ENCODE peak calls at places on chromosomes 6 and 20, in six cellular contexts. One of them, this sample, is unnamed.

GRCh38 chr6:35064508-35065440 is 76.4 kb downstream of the TCP11 start:
- DNase-seq in iris pigment epithelial cell: no peak
- DNase-seq in GM03348: no peak
- DNase-seq in activated CD8-positive, alpha-beta T cell treated with anti-CD3 and anti-CD28 coated beads for 36 hours: no peak
- DNase-seq in central memory CD4-positive, alpha-beta T cell: no peak
- DNase-seq in endothelial cell: no peak
- DNase-seq in this sample: no peak

GRCh38 chr6:138537090-138537489 is 37.8 kb upstream of the NHSL1 start:
- DNase-seq in iris pigment epithelial cell: peak
- DNase-seq in GM03348: peak
- DNase-seq in activated CD8-positive, alpha-beta T cell treated with anti-CD3 and anti-CD28 coated beads for 36 hours: no peak
- DNase-seq in central memory CD4-positive, alpha-beta T cell: no peak
- DNase-seq in endothelial cell: no peak
- DNase-seq in this sample: no peak

GRCh38 chr6:11419763-11420453 is 117.6 kb upstream of the TMEM170B start:
- DNase-seq in iris pigment epithelial cell: no peak
- DNase-seq in GM03348: no peak
- DNase-seq in activated CD8-positive, alpha-beta T cell treated with anti-CD3 and anti-CD28 coated beads for 36 hours: no peak
- DNase-seq in central memory CD4-positive, alpha-beta T cell: no peak
- DNase-seq in endothelial cell: no peak
- DNase-seq in this sample: no peak

GRCh38 chr6:73382462-73383113 is 12.0 kb upstream of the DDX43 start:
- DNase-seq in iris pigment epithelial cell: peak
- DNase-seq in GM03348: no peak
- DNase-seq in activated CD8-positive, alpha-beta T cell treated with anti-CD3 and anti-CD28 coated beads for 36 hours: no peak
- DNase-seq in central memory CD4-positive, alpha-beta T cell: no peak
- DNase-seq in endothelial cell: no peak
- DNase-seq in this sample: no peak

GRCh38 chr20:42678895-42679294 is 510.8 kb downstream of the PTPRT start:
- DNase-seq in iris pigment epithelial cell: no peak
- DNase-seq in GM03348: no peak
- DNase-seq in activated CD8-positive, alpha-beta T cell treated with anti-CD3 and anti-CD28 coated beads for 36 hours: no peak
- DNase-seq in central memory CD4-positive, alpha-beta T cell: no peak
- DNase-seq in endothelial cell: no peak
- DNase-seq in this sample: peak

GRCh38 chr6:99613705-99614429 is 7.2 kb downstream of the PRDM13 start:
- DNase-seq in iris pigment epithelial cell: no peak
- DNase-seq in GM03348: no peak
- DNase-seq in activated CD8-positive, alpha-beta T cell treated with anti-CD3 and anti-CD28 coated beads for 36 hours: peak
- DNase-seq in central memory CD4-positive, alpha-beta T cell: peak
- DNase-seq in endothelial cell: no peak
- DNase-seq in this sample: peak

GRCh38 chr6:163415176-163415619 is 680 bp downstream of the QKI start:
- DNase-seq in iris pigment epithelial cell: no peak
- DNase-seq in GM03348: no peak
- DNase-seq in activated CD8-positive, alpha-beta T cell treated with anti-CD3 and anti-CD28 coated beads for 36 hours: peak
- DNase-seq in central memory CD4-positive, alpha-beta T cell: peak
- DNase-seq in endothelial cell: no peak
- DNase-seq in this sample: peak

GRCh38 chr6:110270166-110270565 is 88.0 kb downstream of the METTL24 start:
- DNase-seq in iris pigment epithelial cell: no peak
- DNase-seq in GM03348: peak
- DNase-seq in activated CD8-positive, alpha-beta T cell treated with anti-CD3 and anti-CD28 coated beads for 36 hours: no peak
- DNase-seq in central memory CD4-positive, alpha-beta T cell: no peak
- DNase-seq in endothelial cell: no peak
- DNase-seq in this sample: no peak

GRCh38 chr6:30009113-30009512 is 52.0 kb upstream of the POLR1H start:
- DNase-seq in iris pigment epithelial cell: no peak
- DNase-seq in GM03348: no peak
- DNase-seq in activated CD8-positive, alpha-beta T cell treated with anti-CD3 and anti-CD28 coated beads for 36 hours: no peak
- DNase-seq in central memory CD4-positive, alpha-beta T cell: no peak
- DNase-seq in endothelial cell: no peak
- DNase-seq in this sample: no peak

GRCh38 chr20:51014797-51015722 is 7.8 kb downstream of the KCNG1 start:
- DNase-seq in iris pigment epithelial cell: peak
- DNase-seq in GM03348: peak
- DNase-seq in activated CD8-positive, alpha-beta T cell treated with anti-CD3 and anti-CD28 coated beads for 36 hours: peak
- DNase-seq in central memory CD4-positive, alpha-beta T cell: no peak
- DNase-seq in endothelial cell: peak
- DNase-seq in this sample: peak

GRCh38 chr6:79895382-79896100 is 51.8 kb downstream of the ELOVL4 start:
- DNase-seq in iris pigment epithelial cell: no peak
- DNase-seq in GM03348: no peak
- DNase-seq in activated CD8-positive, alpha-beta T cell treated with anti-CD3 and anti-CD28 coated beads for 36 hours: no peak
- DNase-seq in central memory CD4-positive, alpha-beta T cell: no peak
- DNase-seq in endothelial cell: no peak
- DNase-seq in this sample: no peak

GRCh38 chr6:43835872-43836419 is 65.9 kb downstream of the VEGFA start:
- DNase-seq in iris pigment epithelial cell: no peak
- DNase-seq in GM03348: no peak
- DNase-seq in activated CD8-positive, alpha-beta T cell treated with anti-CD3 and anti-CD28 coated beads for 36 hours: no peak
- DNase-seq in central memory CD4-positive, alpha-beta T cell: no peak
- DNase-seq in endothelial cell: no peak
- DNase-seq in this sample: no peak

GRCh38 chr6:111805511-111806181 is 67.6 kb downstream of the FYN start:
- DNase-seq in iris pigment epithelial cell: peak
- DNase-seq in GM03348: peak
- DNase-seq in activated CD8-positive, alpha-beta T cell treated with anti-CD3 and anti-CD28 coated beads for 36 hours: peak
- DNase-seq in central memory CD4-positive, alpha-beta T cell: no peak
- DNase-seq in endothelial cell: no peak
- DNase-seq in this sample: peak

GRCh38 chr20:9723501-9723900 is 115.4 kb downstream of the PAK5 start:
- DNase-seq in iris pigment epithelial cell: no peak
- DNase-seq in GM03348: no peak
- DNase-seq in activated CD8-positive, alpha-beta T cell treated with anti-CD3 and anti-CD28 coated beads for 36 hours: no peak
- DNase-seq in central memory CD4-positive, alpha-beta T cell: no peak
- DNase-seq in endothelial cell: no peak
- DNase-seq in this sample: no peak

GRCh38 chr6:84344005-84344404 is 116.6 kb upstream of the CEP162 start:
- DNase-seq in iris pigment epithelial cell: no peak
- DNase-seq in GM03348: no peak
- DNase-seq in activated CD8-positive, alpha-beta T cell treated with anti-CD3 and anti-CD28 coated beads for 36 hours: no peak
- DNase-seq in central memory CD4-positive, alpha-beta T cell: no peak
- DNase-seq in endothelial cell: no peak
- DNase-seq in this sample: peak

GRCh38 chr20:41034239-41034638 is 5.6 kb downstream of the TOP1 start:
- DNase-seq in iris pigment epithelial cell: no peak
- DNase-seq in GM03348: no peak
- DNase-seq in activated CD8-positive, alpha-beta T cell treated with anti-CD3 and anti-CD28 coated beads for 36 hours: no peak
- DNase-seq in central memory CD4-positive, alpha-beta T cell: no peak
- DNase-seq in endothelial cell: no peak
- DNase-seq in this sample: no peak

GRCh38 chr20:56630086-56630493 is 984 bp downstream of the TFAP2C start:
- DNase-seq in iris pigment epithelial cell: peak
- DNase-seq in GM03348: peak
- DNase-seq in activated CD8-positive, alpha-beta T cell treated with anti-CD3 and anti-CD28 coated beads for 36 hours: peak
- DNase-seq in central memory CD4-positive, alpha-beta T cell: no peak
- DNase-seq in endothelial cell: peak
- DNase-seq in this sample: peak

GRCh38 chr20:1281279-1282057 is 15.4 kb downstream of the SNPH start:
- DNase-seq in iris pigment epithelial cell: no peak
- DNase-seq in GM03348: no peak
- DNase-seq in activated CD8-positive, alpha-beta T cell treated with anti-CD3 and anti-CD28 coated beads for 36 hours: no peak
- DNase-seq in central memory CD4-positive, alpha-beta T cell: no peak
- DNase-seq in endothelial cell: no peak
- DNase-seq in this sample: no peak

GRCh38 chr6:69232506-69233194 is 564.2 kb downstream of the LMBRD1 start:
- DNase-seq in iris pigment epithelial cell: peak
- DNase-seq in GM03348: peak
- DNase-seq in activated CD8-positive, alpha-beta T cell treated with anti-CD3 and anti-CD28 coated beads for 36 hours: peak
- DNase-seq in central memory CD4-positive, alpha-beta T cell: peak
- DNase-seq in endothelial cell: peak
- DNase-seq in this sample: peak

GRCh38 chr6:15504581-15505350 is 158.1 kb downstream of the DTNBP1 start:
- DNase-seq in iris pigment epithelial cell: peak
- DNase-seq in GM03348: peak
- DNase-seq in activated CD8-positive, alpha-beta T cell treated with anti-CD3 and anti-CD28 coated beads for 36 hours: no peak
- DNase-seq in central memory CD4-positive, alpha-beta T cell: no peak
- DNase-seq in endothelial cell: no peak
- DNase-seq in this sample: no peak

GRCh38 chr20:9087531-9088217 is 18.8 kb downstream of the PLCB4 start:
- DNase-seq in iris pigment epithelial cell: no peak
- DNase-seq in GM03348: no peak
- DNase-seq in activated CD8-positive, alpha-beta T cell treated with anti-CD3 and anti-CD28 coated beads for 36 hours: no peak
- DNase-seq in central memory CD4-positive, alpha-beta T cell: no peak
- DNase-seq in endothelial cell: no peak
- DNase-seq in this sample: no peak

GRCh38 chr6:34151321-34152041 is 5.6 kb upstream of the GRM4 start:
- DNase-seq in iris pigment epithelial cell: no peak
- DNase-seq in GM03348: no peak
- DNase-seq in activated CD8-positive, alpha-beta T cell treated with anti-CD3 and anti-CD28 coated beads for 36 hours: no peak
- DNase-seq in central memory CD4-positive, alpha-beta T cell: no peak
- DNase-seq in endothelial cell: no peak
- DNase-seq in this sample: no peak

GRCh38 chr6:95087394-95088097 is 489.8 kb upstream of the MANEA start:
- DNase-seq in iris pigment epithelial cell: peak
- DNase-seq in GM03348: peak
- DNase-seq in activated CD8-positive, alpha-beta T cell treated with anti-CD3 and anti-CD28 coated beads for 36 hours: no peak
- DNase-seq in central memory CD4-positive, alpha-beta T cell: no peak
- DNase-seq in endothelial cell: no peak
- DNase-seq in this sample: no peak

GRCh38 chr20:51678041-51678697 is 90.0 kb downstream of the ATP9A start:
- DNase-seq in iris pigment epithelial cell: no peak
- DNase-seq in GM03348: no peak
- DNase-seq in activated CD8-positive, alpha-beta T cell treated with anti-CD3 and anti-CD28 coated beads for 36 hours: no peak
- DNase-seq in central memory CD4-positive, alpha-beta T cell: no peak
- DNase-seq in endothelial cell: peak
- DNase-seq in this sample: no peak

GRCh38 chr6:111992851-111993250 is 61.1 kb upstream of the CCN6 start:
- DNase-seq in iris pigment epithelial cell: peak
- DNase-seq in GM03348: peak
- DNase-seq in activated CD8-positive, alpha-beta T cell treated with anti-CD3 and anti-CD28 coated beads for 36 hours: peak
- DNase-seq in central memory CD4-positive, alpha-beta T cell: peak
- DNase-seq in endothelial cell: no peak
- DNase-seq in this sample: peak